ENCODE peak calls at places on chromosomes 11 and 22, in ten cellular contexts. B is neural crest cell, E is nephron progenitor cell, I is adrenal gland, H is pancreas, T is GM13976, V is NB4, Q is lung, J is PC-9, W is HFFc6. X is an unnamed sample.

GRCh38 chr11:83773950-83774880 is 488.0 kb upstream of the CCDC90B start:
- DNase-seq in B (no peak), E (no peak), I (no peak), H (no peak), T (no peak), V (no peak), Q (no peak), J (no peak), W (peak; percentile 68), X (no peak)

GRCh38 chr11:2524446-2525165 is 79.8 kb downstream of the KCNQ1 start:
- DNase-seq in B (no peak), E (peak; percentile 1), I (peak; percentile 8), H (peak; percentile 11), T (no peak), V (no peak), Q (no peak), J (no peak), W (no peak), X (no peak)

GRCh38 chr22:19483481-19484244 is 3.9 kb downstream of the CDC45 start:
- DNase-seq in B (no peak), E (no peak), I (no peak), H (no peak), T (no peak), V (peak; percentile 48), Q (no peak), J (no peak), W (peak; percentile 91), X (peak; percentile 86)

GRCh38 chr11:117725048-117725734 is 71.8 kb downstream of the DSCAML1 start:
- DNase-seq in B (no peak), E (no peak), I (no peak), H (no peak), T (no peak), V (no peak), Q (no peak), J (no peak), W (no peak), X (no peak)

GRCh38 chr11:119310682-119311052 is 6.3 kb downstream of the MCAM start:
- DNase-seq in B (no peak), E (no peak), I (no peak), H (no peak), T (no peak), V (no peak), Q (no peak), J (no peak), W (no peak), X (no peak)

GRCh38 chr11:87722756-87723599 is 452.3 kb downstream of the RAB38 start:
- DNase-seq in B (no peak), E (peak; percentile 23), I (peak; percentile 40), H (peak; percentile 13), T (peak; percentile 15), V (peak; percentile 60), Q (no peak), J (peak; percentile 28), W (no peak), X (no peak)

GRCh38 chr11:58905141-58905715 is 34.1 kb upstream of the GLYATL1 start:
- DNase-seq in B (peak; percentile 56), E (peak; percentile 62), I (no peak), H (no peak), T (peak; percentile 27), V (no peak), Q (no peak), J (no peak), W (peak; percentile 67), X (peak; percentile 89)

GRCh38 chr11:496834-497564 is 10.0 kb downstream of the RNH1 start:
- DNase-seq in B (no peak), E (no peak), I (no peak), H (no peak), T (no peak), V (no peak), Q (no peak), J (no peak), W (no peak), X (no peak)

GRCh38 chr11:33867996-33868645 is 23.8 kb downstream of the LMO2 start:
- DNase-seq in B (no peak), E (no peak), I (no peak), H (no peak), T (no peak), V (no peak), Q (no peak), J (no peak), W (no peak), X (no peak)

GRCh38 chr11:115214644-115215305 is 289.4 kb downstream of the CADM1 start:
- DNase-seq in B (no peak), E (no peak), I (no peak), H (no peak), T (no peak), V (no peak), Q (no peak), J (peak; percentile 16), W (no peak), X (no peak)

GRCh38 chr11:84958295-84958694 is 668.8 kb downstream of the DLG2 start:
- DNase-seq in B (no peak), E (no peak), I (no peak), H (no peak), T (no peak), V (no peak), Q (no peak), J (no peak), W (no peak), X (no peak)

GRCh38 chr11:13102865-13103539 is 93.9 kb downstream of the RASSF10 start:
- DNase-seq in B (no peak), E (no peak), I (no peak), H (no peak), T (no peak), V (no peak), Q (no peak), J (no peak), W (no peak), X (no peak)

GRCh38 chr11:57881647-57882046 is 120.0 kb downstream of the CTNND1 start:
- DNase-seq in B (no peak), E (no peak), I (no peak), H (no peak), T (no peak), V (no peak), Q (no peak), J (no peak), W (no peak), X (no peak)

GRCh38 chr11:10762185-10762584 is 11.1 kb downstream of the CTR9 start:
- DNase-seq in B (no peak), E (no peak), I (no peak), H (no peak), T (peak; percentile 47), V (peak; percentile 58), Q (no peak), J (no peak), W (no peak), X (no peak)

GRCh38 chr11:80103149-80103859 is 662.5 kb upstream of the TENM4 start:
- DNase-seq in B (no peak), E (no peak), I (no peak), H (no peak), T (no peak), V (no peak), Q (no peak), J (peak; percentile 64), W (peak; percentile 97), X (peak; percentile 87)

GRCh38 chr22:35601743-35602633 is 15.1 kb downstream of the MB start:
- DNase-seq in B (no peak), E (no peak), I (peak; percentile 77), H (no peak), T (no peak), V (peak; percentile 82), Q (peak; percentile 44), J (peak; percentile 100), W (peak; percentile 73), X (peak; percentile 83)

GRCh38 chr11:122004446-122004845 is 111.6 kb downstream of the BLID start:
- DNase-seq in B (no peak), E (no peak), I (no peak), H (no peak), T (no peak), V (no peak), Q (no peak), J (no peak), W (no peak), X (no peak)

DNA sequence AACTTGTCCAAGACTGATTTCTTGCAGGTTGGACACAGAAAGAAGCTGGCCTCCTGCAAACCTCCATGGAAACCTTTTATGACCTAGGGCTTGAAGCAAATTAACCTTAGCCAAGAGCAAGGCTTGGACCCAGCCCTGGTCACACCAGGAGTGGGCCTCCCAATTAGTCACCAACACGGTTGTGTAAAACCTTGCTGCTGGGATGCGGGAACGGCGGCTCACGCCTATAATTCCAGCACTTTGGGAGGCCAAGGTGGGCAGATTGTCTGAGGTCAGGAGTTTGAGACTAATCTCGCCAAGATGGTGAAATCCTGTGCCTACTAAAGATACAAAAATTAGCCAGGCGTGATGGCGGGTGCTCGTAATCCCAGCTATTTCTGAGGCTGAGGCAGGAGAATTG is 419.9 kb downstream of the AASDHPPT start:
- DNase-seq in B (no peak), E (no peak), I (no peak), H (no peak), T (no peak), V (no peak), Q (no peak), J (no peak), W (no peak), X (no peak)
- TF ChIP-seq CTCF in B (no peak), E (no peak), I (no peak), H (no peak), T (no peak), V (no peak), Q (no peak), J (no peak), W (no peak), X (no peak)

GRCh38 chr22:38104084-38104483 is 6.4 kb downstream of the BAIAP2L2 start:
- DNase-seq in B (no peak), E (no peak), I (peak; percentile 23), H (no peak), T (no peak), V (peak; percentile 53), Q (no peak), J (no peak), W (no peak), X (no peak)
- TF ChIP-seq CTCF in B (peak; percentile 40), E (no peak), I (no peak), H (no peak), T (no peak), V (peak; percentile 53), Q (no peak), J (peak; percentile 45), W (peak; percentile 63), X (peak; percentile 39)

DNA sequence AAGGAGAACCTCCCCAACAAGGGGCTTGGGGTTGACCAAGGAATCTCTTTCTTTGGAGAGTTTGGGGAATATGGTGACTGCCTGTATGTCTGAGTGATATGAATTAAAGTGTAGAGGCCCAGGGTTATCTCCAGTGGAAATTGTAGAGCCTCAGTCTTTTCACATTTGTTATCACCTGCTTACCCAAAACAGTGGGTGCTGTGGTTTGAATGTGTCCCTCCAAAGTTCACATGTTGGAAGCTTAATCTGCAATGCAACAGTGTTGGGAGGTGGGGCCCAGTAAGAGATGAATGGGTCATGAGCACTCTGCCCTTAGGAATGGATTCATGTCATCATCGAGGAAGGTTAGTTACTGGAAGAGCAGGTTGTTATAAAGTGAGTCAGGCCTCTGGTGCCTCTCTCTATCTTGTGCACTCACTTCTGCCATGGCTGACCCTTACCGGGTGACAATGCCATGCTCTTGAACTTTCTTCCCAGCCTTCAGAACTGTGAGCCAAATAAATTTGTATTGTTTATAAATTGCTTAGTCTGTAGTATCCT is 114.2 kb upstream of the TBCEL start:
- DNase-seq in B (no peak), E (no peak), I (no peak), H (no peak), T (no peak), V (no peak), Q (no peak), J (peak; percentile 86), W (no peak), X (no peak)
- TF ChIP-seq CTCF in B (no peak), E (no peak), I (no peak), H (no peak), T (no peak), V (no peak), Q (no peak), J (no peak), W (no peak), X (no peak)

GRCh38 chr11:73530109-73530508 is 67.8 kb downstream of the FAM168A start:
- DNase-seq in B (no peak), E (no peak), I (no peak), H (no peak), T (no peak), V (no peak), Q (no peak), J (no peak), W (no peak), X (no peak)
- TF ChIP-seq CTCF in B (peak; percentile 42), E (no peak), I (no peak), H (no peak), T (no peak), V (no peak), Q (no peak), J (no peak), W (peak; percentile 48), X (peak; percentile 12)

X was measured in foreskin fibroblast.